ENCODE peak calls at places on chromosomes 2 and 18, in seven cellular contexts. One of them, this sample, is unnamed.
A peak's percentile ranks its signal among the peaks of the same experiment; 100 is the strongest.

GRCh38 chr2:3759331-3759730 is 56.0 kb downstream of the DCDC2C start:
- DNase-seq in HL-60: no peak
- DNase-seq in A549: no peak
- DNase-seq in coronary artery: no peak
- DNase-seq in GM23338: no peak
- DNase-seq in tibial nerve: no peak
- DNase-seq in CD4-positive, alpha-beta T cell: no peak
- DNase-seq in this sample: no peak

GRCh38 chr2:157223624-157224205 is 33.8 kb upstream of the GALNT5 start:
- DNase-seq in A549: no peak
- DNase-seq in GM23338: no peak
- DNase-seq in HL-60: no peak
- DNase-seq in CD4-positive, alpha-beta T cell: no peak
- DNase-seq in tibial nerve: no peak
- DNase-seq in coronary artery: no peak
- DNase-seq in this sample: no peak

GRCh38 chr18:59917422-59917821 is 17.6 kb downstream of the PMAIP1 start:
- DNase-seq in CD4-positive, alpha-beta T cell: no peak
- DNase-seq in GM23338: peak; percentile 35
- DNase-seq in HL-60: peak; percentile 86
- DNase-seq in coronary artery: no peak
- DNase-seq in tibial nerve: no peak
- DNase-seq in A549: peak; percentile 48
- DNase-seq in this sample: peak; percentile 44

GRCh38 chr2:223050900-223051299 is 1.1 kb upstream of the KCNE4 start:
- DNase-seq in GM23338: no peak
- DNase-seq in HL-60: no peak
- DNase-seq in coronary artery: no peak
- DNase-seq in tibial nerve: no peak
- DNase-seq in A549: no peak
- DNase-seq in CD4-positive, alpha-beta T cell: no peak
- DNase-seq in this sample: no peak

GRCh38 chr2:157197848-157198247 is 59.7 kb upstream of the GALNT5 start:
- DNase-seq in coronary artery: no peak
- DNase-seq in A549: no peak
- DNase-seq in tibial nerve: no peak
- DNase-seq in GM23338: no peak
- DNase-seq in CD4-positive, alpha-beta T cell: no peak
- DNase-seq in HL-60: no peak
- DNase-seq in this sample: no peak

GRCh38 chr2:63192889-63193778 is 142.5 kb downstream of the OTX1 start:
- DNase-seq in HL-60: no peak
- DNase-seq in GM23338: no peak
- DNase-seq in A549: peak; percentile 20
- DNase-seq in coronary artery: no peak
- DNase-seq in CD4-positive, alpha-beta T cell: no peak
- DNase-seq in tibial nerve: no peak
- DNase-seq in this sample: no peak

GRCh38 chr18:48913723-48914122 is 37.0 kb downstream of the SMAD7 start:
- DNase-seq in CD4-positive, alpha-beta T cell: no peak
- DNase-seq in tibial nerve: no peak
- DNase-seq in GM23338: no peak
- DNase-seq in HL-60: no peak
- DNase-seq in coronary artery: peak; percentile 29
- DNase-seq in A549: no peak
- DNase-seq in this sample: no peak

GRCh38 chr2:197904446-197904845 is 100.1 kb downstream of the PLCL1 start:
- DNase-seq in CD4-positive, alpha-beta T cell: no peak
- DNase-seq in A549: no peak
- DNase-seq in GM23338: no peak
- DNase-seq in tibial nerve: no peak
- DNase-seq in coronary artery: no peak
- DNase-seq in HL-60: no peak
- DNase-seq in this sample: no peak

GRCh38 chr18:67520276-67521035 is 3.9 kb upstream of the DSEL start:
- DNase-seq in A549: no peak
- DNase-seq in HL-60: no peak
- DNase-seq in tibial nerve: peak; percentile 66
- DNase-seq in GM23338: no peak
- DNase-seq in CD4-positive, alpha-beta T cell: no peak
- DNase-seq in coronary artery: no peak
- DNase-seq in this sample: no peak

GRCh38 chr2:189574793-189575475 is 5.7 kb downstream of the SLC40A1 start:
- DNase-seq in A549: peak; percentile 33
- DNase-seq in CD4-positive, alpha-beta T cell: no peak
- DNase-seq in coronary artery: no peak
- DNase-seq in HL-60: no peak
- DNase-seq in GM23338: no peak
- DNase-seq in tibial nerve: no peak
- DNase-seq in this sample: no peak
- H3K27ac ChIP-seq in A549: peak overlapping the region; percentile 78
- H3K27ac ChIP-seq in CD4-positive, alpha-beta T cell: no peak overlapping the region
- H3K27ac ChIP-seq in coronary artery: peak overlapping the region; percentile 66
- H3K27ac ChIP-seq in HL-60: no peak overlapping the region
- H3K27ac ChIP-seq in GM23338: no peak overlapping the region
- H3K27ac ChIP-seq in tibial nerve: no peak overlapping the region
- H3K27ac ChIP-seq in this sample: no peak overlapping the region

GRCh38 chr2:137980459-137980858 is 16.2 kb downstream of the HNMT start:
- DNase-seq in tibial nerve: no peak
- DNase-seq in GM23338: no peak
- DNase-seq in A549: no peak
- DNase-seq in HL-60: no peak
- DNase-seq in CD4-positive, alpha-beta T cell: no peak
- DNase-seq in coronary artery: no peak
- DNase-seq in this sample: no peak
- TF ChIP-seq CTCF in tibial nerve: no peak
- TF ChIP-seq CTCF in GM23338: no peak
- TF ChIP-seq CTCF in A549: no peak
- TF ChIP-seq CTCF in HL-60: no peak
- TF ChIP-seq CTCF in CD4-positive, alpha-beta T cell: no peak
- TF ChIP-seq CTCF in coronary artery: no peak
- TF ChIP-seq CTCF in this sample: no peak

GRCh38 chr2:29014331-29014730 is 33.2 kb downstream of the TOGARAM2 start:
- DNase-seq in GM23338: no peak
- DNase-seq in CD4-positive, alpha-beta T cell: no peak
- DNase-seq in A549: no peak
- DNase-seq in tibial nerve: no peak
- DNase-seq in HL-60: no peak
- DNase-seq in coronary artery: no peak
- DNase-seq in this sample: no peak
- H3K27ac ChIP-seq in GM23338: no peak overlapping the region
- H3K27ac ChIP-seq in CD4-positive, alpha-beta T cell: peak overlapping the region; percentile 81
- H3K27ac ChIP-seq in A549: no peak overlapping the region
- H3K27ac ChIP-seq in tibial nerve: no peak overlapping the region
- H3K27ac ChIP-seq in HL-60: no peak overlapping the region
- H3K27ac ChIP-seq in coronary artery: peak overlapping the region; percentile 22
- H3K27ac ChIP-seq in this sample: no peak overlapping the region

GRCh38 chr18:7485616-7486015 is 81.5 kb upstream of the PTPRM start:
- DNase-seq in tibial nerve: no peak
- DNase-seq in CD4-positive, alpha-beta T cell: no peak
- DNase-seq in coronary artery: no peak
- DNase-seq in GM23338: no peak
- DNase-seq in A549: no peak
- DNase-seq in HL-60: no peak
- DNase-seq in this sample: no peak

GRCh38 chr18:7492385-7492784 is 74.7 kb upstream of the PTPRM start:
- DNase-seq in coronary artery: no peak
- DNase-seq in CD4-positive, alpha-beta T cell: no peak
- DNase-seq in A549: no peak
- DNase-seq in tibial nerve: no peak
- DNase-seq in GM23338: no peak
- DNase-seq in HL-60: no peak
- DNase-seq in this sample: no peak

GRCh38 chr18:7490104-7490503 is 77.0 kb upstream of the PTPRM start:
- DNase-seq in HL-60: no peak
- DNase-seq in tibial nerve: no peak
- DNase-seq in CD4-positive, alpha-beta T cell: no peak
- DNase-seq in GM23338: no peak
- DNase-seq in A549: no peak
- DNase-seq in coronary artery: no peak
- DNase-seq in this sample: no peak

DNA sequence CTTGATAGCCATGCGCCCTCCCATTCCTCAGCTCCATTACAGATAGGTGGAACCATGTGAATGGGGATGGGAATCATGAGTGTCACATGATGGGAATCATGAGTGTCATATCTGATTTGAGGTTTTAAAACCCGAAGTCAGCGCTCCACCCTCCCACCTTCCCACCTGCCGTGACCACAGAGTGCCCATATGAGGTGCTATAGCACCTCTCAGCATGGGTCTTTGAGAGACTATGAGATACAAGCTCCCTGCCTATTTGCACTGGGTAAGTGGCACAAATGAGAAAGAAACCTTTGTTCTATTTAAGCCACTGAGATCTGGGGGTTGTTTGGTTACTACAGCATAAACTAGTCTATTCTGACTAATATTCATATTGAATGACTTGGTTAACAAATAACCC is 78.5 kb upstream of the PTPRM start:
- DNase-seq in tibial nerve: no peak
- DNase-seq in coronary artery: no peak
- DNase-seq in A549: peak; percentile 11
- DNase-seq in GM23338: peak; percentile 11
- DNase-seq in HL-60: no peak
- DNase-seq in CD4-positive, alpha-beta T cell: no peak
- DNase-seq in this sample: no peak
- TF ChIP-seq CTCF in tibial nerve: no peak
- TF ChIP-seq CTCF in coronary artery: no peak
- TF ChIP-seq CTCF in A549: no peak
- TF ChIP-seq CTCF in GM23338: no peak
- TF ChIP-seq CTCF in HL-60: no peak
- TF ChIP-seq CTCF in CD4-positive, alpha-beta T cell: no peak
- TF ChIP-seq CTCF in this sample: no peak

DNA sequence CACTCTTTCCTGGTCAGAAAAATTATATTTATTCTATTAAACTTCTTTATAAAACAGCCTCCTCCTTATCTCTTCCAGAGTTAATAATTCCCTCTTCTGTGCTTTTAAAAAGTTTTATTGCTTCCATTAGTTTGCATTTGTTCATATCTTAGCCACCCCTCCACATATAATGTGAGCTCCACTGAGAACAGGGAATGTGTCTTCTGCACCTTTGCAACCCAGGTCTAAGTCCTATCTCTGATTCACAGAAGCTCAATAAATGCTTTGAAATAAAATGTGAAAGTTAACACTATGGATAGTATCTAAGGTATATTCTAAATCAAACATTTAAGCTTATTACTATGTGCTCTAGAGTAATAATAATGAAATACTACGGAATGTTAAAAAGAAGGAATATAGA is 9.3 kb upstream of the LRATD1 start:
- DNase-seq in HL-60: no peak
- DNase-seq in tibial nerve: no peak
- DNase-seq in CD4-positive, alpha-beta T cell: no peak
- DNase-seq in coronary artery: no peak
- DNase-seq in GM23338: no peak
- DNase-seq in A549: no peak
- DNase-seq in this sample: no peak
- H3K27ac ChIP-seq in HL-60: no peak overlapping the region
- H3K27ac ChIP-seq in tibial nerve: no peak overlapping the region
- H3K27ac ChIP-seq in CD4-positive, alpha-beta T cell: no peak overlapping the region
- H3K27ac ChIP-seq in coronary artery: no peak overlapping the region
- H3K27ac ChIP-seq in GM23338: no peak overlapping the region
- H3K27ac ChIP-seq in A549: no peak overlapping the region
- H3K27ac ChIP-seq in this sample: no peak overlapping the region

GRCh38 chr2:210337159-210337558 is 22.2 kb upstream of the MYL1 start:
- DNase-seq in A549: no peak
- DNase-seq in HL-60: no peak
- DNase-seq in tibial nerve: no peak
- DNase-seq in GM23338: peak; percentile 17
- DNase-seq in CD4-positive, alpha-beta T cell: no peak
- DNase-seq in coronary artery: no peak
- DNase-seq in this sample: no peak
- TF ChIP-seq CTCF in A549: no peak
- TF ChIP-seq CTCF in HL-60: no peak
- TF ChIP-seq CTCF in tibial nerve: no peak
- TF ChIP-seq CTCF in GM23338: no peak
- TF ChIP-seq CTCF in CD4-positive, alpha-beta T cell: no peak
- TF ChIP-seq CTCF in coronary artery: no peak
- TF ChIP-seq CTCF in this sample: no peak

GRCh38 chr2:177088542-177088941 is 124.1 kb upstream of the HNRNPA3 start:
- DNase-seq in coronary artery: no peak
- DNase-seq in GM23338: no peak
- DNase-seq in A549: no peak
- DNase-seq in HL-60: no peak
- DNase-seq in tibial nerve: no peak
- DNase-seq in CD4-positive, alpha-beta T cell: no peak
- DNase-seq in this sample: no peak
- H3K27ac ChIP-seq in coronary artery: no peak overlapping the region
- H3K27ac ChIP-seq in GM23338: no peak overlapping the region
- H3K27ac ChIP-seq in A549: no peak overlapping the region
- H3K27ac ChIP-seq in HL-60: no peak overlapping the region
- H3K27ac ChIP-seq in tibial nerve: no peak overlapping the region
- H3K27ac ChIP-seq in CD4-positive, alpha-beta T cell: no peak overlapping the region
- H3K27ac ChIP-seq in this sample: no peak overlapping the region

This sample was measured in RWPE1.